ENCODE peak calls at places on chromosomes 4 and X, in five cellular contexts. Z is cardiac muscle cell, C is tibial nerve, O is neural progenitor cell, U is H1. M is an unnamed sample.
A peak's percentile ranks its signal among the peaks of the same experiment; 100 is the strongest.

GRCh38 chrX:17527135-17527701 is 152.2 kb downstream of the NHS start:
- DNase-seq in U (no peak), Z (peak; percentile 25), O (peak; percentile 25), C (no peak), M (no peak)

GRCh38 chrX:42803320-42803719 is 25.4 kb upstream of the PPP1R2C start:
- DNase-seq in U (no peak), Z (no peak), O (no peak), C (no peak), M (no peak)

GRCh38 chr4:6673660-6674499 is 19.8 kb upstream of the S100P start:
- DNase-seq in Z (peak; percentile 96), C (peak; percentile 87), U (peak; percentile 93), O (peak; percentile 98), M (peak; percentile 96)

GRCh38 chrX:1576201-1577101 is 15.0 kb upstream of the AKAP17A start:
- DNase-seq in U (no peak), O (no peak), Z (no peak), C (no peak), M (no peak)

GRCh38 chrX:28158019-28158777 is 176.9 kb upstream of the DCAF8L1 start:
- DNase-seq in Z (no peak), U (no peak), O (peak; percentile 78), C (no peak), M (peak; percentile 71)

GRCh38 chr4:150609131-150609530 is 27.2 kb downstream of the MAB21L2 start:
- DNase-seq in O (no peak), C (no peak), Z (no peak), U (no peak), M (no peak)

GRCh38 chr4:3367866-3368265 is 73.9 kb upstream of the HGFAC start:
- DNase-seq in C (no peak), U (no peak), Z (no peak), O (no peak), M (no peak)

GRCh38 chr4:73731968-73732610 is 8.3 kb upstream of the CXCL8 start:
- DNase-seq in C (no peak), O (no peak), U (no peak), Z (no peak), M (no peak)

GRCh38 chr4:145503486-145504072 is 21.9 kb downstream of the SMAD1 start:
- DNase-seq in U (no peak), C (no peak), O (no peak), Z (no peak), M (no peak)

GRCh38 chr4:11532138-11532537 is 103.4 kb upstream of the HS3ST1 start:
- DNase-seq in C (no peak), O (no peak), U (no peak), Z (no peak), M (no peak)

GRCh38 chr4:125780159-125780558 is 465.4 kb downstream of the FAT4 start:
- DNase-seq in O (no peak), Z (peak; percentile 39), C (no peak), U (no peak), M (no peak)

GRCh38 chr4:175330652-175331051 is 412.5 kb downstream of the ADAM29 start:
- DNase-seq in O (no peak), C (no peak), U (no peak), Z (no peak), M (no peak)

GRCh38 chrX:16788477-16788876 is 2.2 kb downstream of the TXLNG start:
- DNase-seq in C (no peak), O (no peak), U (no peak), Z (peak; percentile 46), M (peak; percentile 18)

GRCh38 chrX:47068214-47068613 is 10.0 kb upstream of the RGN start:
- DNase-seq in U (no peak), Z (no peak), C (no peak), O (no peak), M (no peak)

GRCh38 chrX:47063179-47063578 is 15.1 kb upstream of the RGN start:
- DNase-seq in Z (no peak), C (no peak), U (no peak), O (no peak), M (no peak)

DNA sequence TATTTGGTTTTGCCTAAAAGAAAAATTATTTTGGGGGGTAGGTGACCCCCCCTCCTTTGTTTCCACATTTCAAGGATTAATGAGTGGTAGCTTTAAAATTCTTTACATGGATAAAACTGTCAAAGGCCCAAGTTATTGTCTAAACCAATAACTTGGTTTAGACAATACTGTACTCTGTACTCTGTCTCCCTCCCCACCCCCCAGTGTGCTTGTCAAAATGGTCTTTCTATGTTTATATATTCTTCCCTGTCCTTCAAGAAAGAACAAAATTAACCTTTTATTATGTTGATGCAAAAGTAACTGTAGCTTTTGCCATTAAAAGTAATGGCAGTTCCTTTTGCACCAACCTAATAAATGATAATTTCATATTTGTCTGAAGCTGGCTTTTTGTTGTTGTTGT is 9.5 kb upstream of the RGN start:
- DNase-seq in Z (no peak), C (no peak), O (no peak), U (no peak), M (no peak)
- TF ChIP-seq CTCF in Z (no peak), C (no peak), O (no peak), U (no peak), M (no peak)

GRCh38 chrX:68794486-68794885 is 34.3 kb upstream of the EFNB1 start:
- DNase-seq in C (no peak), U (no peak), O (no peak), Z (no peak), M (no peak)
- H3K27me3 ChIP-seq in C (no peaks in the 10 kb centered on the region), U (no peaks in the 10 kb centered on the region), O (no peaks in the 10 kb centered on the region), Z (no peaks in the 10 kb centered on the region), M (no peaks in the 10 kb centered on the region)

DNA sequence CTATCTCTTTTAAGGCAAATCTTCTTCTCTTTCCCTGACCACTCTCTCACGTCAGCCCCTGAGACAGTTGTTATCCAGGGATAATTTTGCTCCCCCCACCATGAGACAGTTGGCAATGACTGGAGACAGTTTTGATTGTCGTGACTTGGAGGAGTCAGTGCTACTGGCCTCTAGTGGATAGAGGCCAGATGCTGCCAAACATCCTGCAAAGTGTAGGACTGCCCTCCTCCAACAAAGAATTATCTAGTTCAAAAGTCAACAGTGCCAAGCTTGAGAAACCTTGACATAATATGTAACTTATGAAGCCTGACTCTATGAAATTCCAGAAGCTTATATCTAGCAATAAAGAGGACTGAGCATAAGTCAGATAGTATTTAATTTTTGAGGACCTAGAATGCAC is 502.1 kb upstream of the IGFBP7 start:
- DNase-seq in O (no peak), Z (no peak), C (no peak), U (no peak), M (no peak)
- TF ChIP-seq CTCF in O (peak; percentile 34), Z (no peak), C (no peak), U (peak; percentile 57), M (peak; percentile 67)

GRCh38 chr4:139841464-139842195 is 176.0 kb downstream of the MGST2 start:
- DNase-seq in U (no peak), O (peak; percentile 45), C (no peak), Z (no peak), M (no peak)
- H3K27me3 ChIP-seq in U (no peaks in the 10 kb centered on the region), O (no peaks in the 10 kb centered on the region), C (no peaks in the 10 kb centered on the region), Z (no peaks in the 10 kb centered on the region), M (no peaks in the 10 kb centered on the region)

M was measured in endodermal cell.